ENCODE peak calls at places on chromosomes 12 and 14, in seven cellular contexts. G is HCT116, M is K562, N is HEK293T, W is HepG2, C is H1, O is GM12878. R is an unnamed sample.
A peak's percentile ranks its signal among the peaks of the same experiment; 100 is the strongest.

GRCh38 chr12:99383258-99383657 is 264.3 kb upstream of the GARIN6 start:
- DNase-seq in C (no peak), M (no peak), W (no peak), G (no peak), N (no peak), O (no peak), R (no peak)

GRCh38 chr12:10283028-10283427 is 24.6 kb upstream of the KLRD1 start:
- DNase-seq in M (no peak), O (no peak), C (no peak), W (no peak), G (no peak), N (no peak), R (no peak)

GRCh38 chr14:74955229-74955999 is at the start of gene PGF:
- DNase-seq in O (no peak), G (peak; percentile 7), N (peak; percentile 77), C (no peak), M (peak; percentile 80), W (no peak), R (peak; percentile 80)

GRCh38 chr12:20248646-20249045 is 119.7 kb upstream of the PDE3A start:
- DNase-seq in M (no peak), W (no peak), G (no peak), O (no peak), N (no peak), C (no peak), R (no peak)

GRCh38 chr12:49776858-49777257 is 35.5 kb downstream of the TMBIM6 start:
- DNase-seq in C (no peak), M (no peak), G (no peak), N (no peak), O (no peak), W (no peak), R (no peak)

GRCh38 chr14:37196604-37197420 is 925 bp upstream of the MIPOL1 start:
- DNase-seq in N (no peak), W (no peak), C (no peak), M (no peak), O (no peak), G (no peak), R (no peak)

GRCh38 chr12:24057920-24058476 is 108.5 kb upstream of the SOX5 start:
- DNase-seq in C (no peak), N (no peak), W (no peak), M (no peak), G (no peak), O (no peak), R (no peak)

GRCh38 chr14:37707716-37708115 is 112.3 kb downstream of the TTC6 start:
- DNase-seq in N (no peak), C (no peak), W (no peak), G (no peak), O (no peak), M (no peak), R (no peak)

GRCh38 chr12:65961731-65962130 is 137.4 kb downstream of the HMGA2 start:
- DNase-seq in C (no peak), O (no peak), N (no peak), W (no peak), M (no peak), G (no peak), R (no peak)

GRCh38 chr12:2999265-2999841 is 40.2 kb downstream of the TEAD4 start:
- DNase-seq in W (no peak), G (no peak), N (no peak), M (peak; percentile 69), C (no peak), O (no peak), R (peak; percentile 70)

GRCh38 chr14:75607842-75608640 is 29.6 kb downstream of the FLVCR2 start:
- DNase-seq in O (no peak), N (no peak), W (no peak), C (no peak), G (no peak), M (no peak), R (no peak)

GRCh38 chr12:27424631-27425230 is 21.8 kb upstream of the SMCO2 start:
- DNase-seq in N (peak; percentile 35), C (no peak), W (peak; percentile 45), M (no peak), G (peak; percentile 49), O (no peak), R (no peak)

GRCh38 chr14:61385002-61385685 is 63.8 kb downstream of the PRKCH start:
- DNase-seq in O (no peak), M (no peak), W (no peak), C (no peak), N (no peak), G (no peak), R (no peak)

GRCh38 chr12:12788675-12789368 is 3.4 kb downstream of the APOLD1 start:
- DNase-seq in M (peak; percentile 49), N (peak; percentile 64), W (peak; percentile 74), O (no peak), C (no peak), G (peak; percentile 78), R (peak; percentile 54)

GRCh38 chr14:29463727-29464370 is 463.8 kb downstream of the PRKD1 start:
- DNase-seq in M (no peak), O (no peak), N (peak; percentile 13), C (no peak), G (no peak), W (no peak), R (no peak)

GRCh38 chr12:19642305-19642704 is 203.0 kb downstream of the AEBP2 start:
- DNase-seq in C (no peak), M (no peak), G (no peak), O (no peak), N (no peak), W (no peak), R (no peak)

GRCh38 chr14:90759370-90760054 is 56.7 kb downstream of the TTC7B start:
- DNase-seq in M (no peak), N (no peak), G (no peak), C (no peak), W (no peak), O (no peak), R (no peak)

GRCh38 chr14:53002576-53002975 is 51.7 kb upstream of the FERMT2 start:
- DNase-seq in C (no peak), M (peak; percentile 52), N (no peak), O (no peak), W (peak; percentile 13), G (no peak), R (no peak)

GRCh38 chr14:74949859-74950572 is 5.4 kb downstream of the PGF start:
- DNase-seq in G (no peak), W (no peak), N (no peak), M (no peak), O (no peak), C (no peak), R (no peak)

GRCh38 chr12:25926536-25926935 is 31.9 kb upstream of the RASSF8 start:
- DNase-seq in G (no peak), N (no peak), W (no peak), M (no peak), O (no peak), C (no peak), R (no peak)

GRCh38 chr14:52906141-52906601 is 44.7 kb downstream of the FERMT2 start:
- DNase-seq in W (no peak), G (peak; percentile 71), O (no peak), N (no peak), C (no peak), M (no peak), R (no peak)

GRCh38 chr14:105455086-105455640 is 19.5 kb upstream of the CRIP2 start:
- DNase-seq in C (no peak), G (no peak), N (no peak), O (no peak), M (no peak), W (no peak), R (no peak)

GRCh38 chr12:46499226-46499625 is 126.7 kb upstream of the SLC38A2 start:
- DNase-seq in G (no peak), O (no peak), N (no peak), W (no peak), M (no peak), C (no peak), R (no peak)

GRCh38 chr12:132071837-132072384 is 72.2 kb downstream of the DDX51 start:
- DNase-seq in N (no peak), G (no peak), O (no peak), W (no peak), M (no peak), C (no peak), R (no peak)

GRCh38 chr14:65222434-65222833 is 120.1 kb upstream of the MAX start:
- DNase-seq in M (peak; percentile 53), C (peak; percentile 41), O (no peak), W (no peak), G (peak; percentile 60), N (peak; percentile 60), R (peak; percentile 69)

DNA sequence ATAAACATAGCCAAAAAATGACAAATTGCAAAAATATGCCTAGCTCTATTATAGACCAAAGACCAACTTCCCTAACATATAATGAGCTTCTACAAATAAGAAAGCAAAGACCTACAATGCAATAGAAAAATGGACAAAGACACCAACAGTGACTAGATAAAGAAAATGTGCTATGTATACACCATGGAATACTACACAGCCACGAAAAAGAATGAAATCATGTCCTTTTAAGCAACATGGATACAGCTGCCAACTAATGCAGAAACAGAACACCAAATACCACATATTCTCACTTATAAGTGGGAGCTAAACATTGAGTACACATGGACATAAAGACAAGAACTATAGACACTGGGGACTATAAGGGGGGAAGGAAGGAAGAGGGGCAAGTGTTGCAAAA is 10.9 kb upstream of the PCNX1 start:
- DNase-seq in N (no peak), O (no peak), C (no peak), M (no peak), G (no peak), W (no peak), R (no peak)
- TF ChIP-seq SP1 in N (no peak), O (no peak), C (no peak), M (no peak), G (no peak), W (no peak), R (no peak)

DNA sequence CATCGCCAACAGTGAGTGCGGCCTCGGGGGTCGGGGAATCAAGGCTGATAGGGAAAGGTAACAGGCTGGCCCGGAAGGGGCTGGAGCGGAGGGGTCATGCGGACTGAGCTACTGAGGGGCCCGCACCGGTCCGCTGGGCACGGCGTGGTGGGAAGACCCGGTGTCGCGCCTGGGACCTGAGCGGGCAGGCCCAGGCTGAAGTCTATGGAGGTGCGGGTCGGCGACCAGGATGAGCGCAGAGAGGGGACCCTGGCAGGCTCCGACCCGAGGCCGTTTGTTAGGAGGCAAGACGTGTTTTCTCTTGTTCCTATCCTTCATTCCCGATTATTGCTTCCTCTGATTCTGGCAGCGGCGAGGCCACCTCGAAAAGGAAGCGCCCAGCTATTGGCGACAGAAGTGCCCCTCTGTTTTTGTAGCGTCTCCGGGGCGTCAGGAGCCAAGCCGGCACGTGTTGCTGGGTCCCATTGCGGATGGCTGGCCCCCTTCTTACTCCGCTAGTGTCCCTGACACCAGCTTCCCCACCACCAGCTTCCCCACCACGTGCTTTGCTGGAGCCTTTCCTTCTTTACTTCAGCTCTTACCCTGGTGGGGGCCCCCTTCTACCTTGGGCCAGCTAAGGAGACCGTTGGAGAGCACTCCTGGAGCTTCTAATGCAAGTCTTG is 587 bp downstream of the PA2G4 start:
- DNase-seq in O (no peak), M (peak; percentile 70), W (no peak), G (no peak), N (no peak), C (no peak), R (peak; percentile 26)
- TF ChIP-seq SP1 in O (no peak), M (no peak), W (no peak), G (no peak), N (no peak), C (no peak), R (no peak)

GRCh38 chr12:124480469-124481256 is 86.7 kb downstream of the NCOR2 start:
- DNase-seq in C (no peak), N (no peak), W (peak; percentile 71), M (peak; percentile 36), O (peak; percentile 84), G (no peak), R (no peak)
- TF ChIP-seq SP1 in C (no peak), N (no peak), W (no peak), M (no peak), O (no peak), G (no peak), R (no peak)

GRCh38 chr14:55448146-55448614 is 7.8 kb upstream of the TBPL2 start:
- DNase-seq in W (no peak), C (no peak), O (no peak), N (peak; percentile 20), M (no peak), G (peak; percentile 100), R (no peak)
- TF ChIP-seq SP1 in W (no peak), C (no peak), O (no peak), N (no peak), M (no peak), G (peak; percentile 96), R (no peak)